ENCODE peak calls at places on chromosomes 5 and 9, in four cellular contexts. U is HL-60; V is activated CD8-positive, alpha-beta memory T cell treated with anti-CD3 and anti-CD28 coated beads for 48 hours; N is heart right ventricle. W is an unnamed sample.

GRCh38 chr5:6108540-6108848 is 269.9 kb downstream of the MED10 start:
- DNase-seq in U (no peak), N (no peak), V (no peak), W (no peak)

GRCh38 chr5:158135682-158136176 is 276.8 kb upstream of the CLINT1 start:
- DNase-seq in N (no peak), V (no peak), U (no peak), W (peak; percentile 57)

GRCh38 chr5:128469924-128470323 is 68.1 kb downstream of the FBN2 start:
- DNase-seq in N (no peak), U (no peak), V (no peak), W (peak; percentile 31)

GRCh38 chr5:146249801-146250200 is 46.4 kb downstream of the RBM27 start:
- DNase-seq in U (no peak), V (no peak), N (no peak), W (no peak)

GRCh38 chr9:96156151-96156550 is 145.8 kb downstream of the HSD17B3 start:
- DNase-seq in V (no peak), U (no peak), N (no peak), W (peak; percentile 88)

GRCh38 chr9:23088932-23089364 is 642.3 kb downstream of the DMRTA1 start:
- DNase-seq in U (no peak), V (no peak), N (no peak), W (no peak)

GRCh38 chr9:7944521-7945022 is 145.0 kb upstream of the DMAC1 start:
- DNase-seq in N (no peak), U (no peak), V (no peak), W (no peak)

GRCh38 chr5:1011226-1011631 is 2.6 kb downstream of the NKD2 start:
- DNase-seq in N (no peak), V (no peak), U (no peak), W (no peak)

GRCh38 chr9:114178756-114179450 is 23.6 kb downstream of the COL27A1 start:
- DNase-seq in U (no peak), N (peak; percentile 66), V (no peak), W (peak; percentile 10)

GRCh38 chr9:70601000-70601929 is 186.8 kb upstream of the KLF9 start:
- DNase-seq in V (no peak), U (no peak), N (peak; percentile 92), W (peak; percentile 100)

GRCh38 chr9:93531374-93531773 is 45.0 kb upstream of the PHF2 start:
- DNase-seq in V (no peak), N (no peak), U (no peak), W (peak; percentile 22)

GRCh38 chr5:53476531-53477480 is 3.6 kb upstream of the FST start:
- DNase-seq in U (no peak), N (no peak), V (no peak), W (no peak)

GRCh38 chr5:132067941-132068808 is 5.4 kb upstream of the CSF2 start:
- DNase-seq in N (no peak), U (no peak), V (no peak), W (no peak)

GRCh38 chr5:143244000-143244736 is 159.3 kb downstream of the NR3C1 start:
- DNase-seq in U (no peak), V (no peak), N (peak; percentile 55), W (peak; percentile 98)

GRCh38 chr9:18124760-18125159 is 349.2 kb upstream of the ADAMTSL1 start:
- DNase-seq in N (no peak), U (no peak), V (no peak), W (no peak)

GRCh38 chr9:106930477-106930876 is 67.5 kb downstream of the ZNF462 start:
- DNase-seq in U (no peak), V (no peak), N (no peak), W (no peak)

GRCh38 chr5:141199359-141200235 is at the start of gene PCDHB11:
- DNase-seq in U (no peak), V (no peak), N (no peak), W (no peak)

GRCh38 chr9:130183133-130183762 is 11.0 kb downstream of the NCS1 start:
- DNase-seq in U (no peak), V (no peak), N (no peak), W (peak; percentile 42)

GRCh38 chr9:81032030-81032572 is 657.2 kb downstream of the TLE1 start:
- DNase-seq in N (peak; percentile 13), U (no peak), V (no peak), W (peak; percentile 92)

GRCh38 chr9:97237951-97238851 is 69.3 kb upstream of the CCDC180 start:
- DNase-seq in N (peak; percentile 82), V (peak; percentile 55), U (peak; percentile 90), W (peak; percentile 82)

GRCh38 chr9:77649109-77649812 is 1.1 kb upstream of the GNA14 start:
- DNase-seq in N (no peak), U (peak; percentile 83), V (no peak), W (peak; percentile 48)

GRCh38 chr9:70053864-70054263 is 10.2 kb downstream of the MAMDC2 start:
- DNase-seq in V (no peak), U (no peak), N (no peak), W (no peak)

GRCh38 chr9:115850548-115851304 is 302.9 kb upstream of the PAPPA start:
- DNase-seq in U (no peak), V (no peak), N (no peak), W (peak; percentile 94)

GRCh38 chr9:110389148-110389783 is 51.6 kb upstream of the TXNDC8 start:
- DNase-seq in U (no peak), N (no peak), V (no peak), W (no peak)

GRCh38 chr5:73592546-73592945 is 27.0 kb downstream of the UTP15 start:
- DNase-seq in V (no peak), U (no peak), N (no peak), W (peak; percentile 57)

GRCh38 chr5:83376461-83376860 is 95.1 kb upstream of the VCAN start:
- DNase-seq in V (no peak), U (no peak), N (no peak), W (peak; percentile 76)

GRCh38 chr9:132068604-132069003 is 11.1 kb downstream of the MED27 start:
- DNase-seq in V (no peak), U (no peak), N (no peak), W (no peak)

GRCh38 chr9:98990181-98990870 is 46.6 kb downstream of the COL15A1 start:
- DNase-seq in V (no peak), N (no peak), U (no peak), W (no peak)

GRCh38 chr5:98905857-98906688 is 22.7 kb downstream of the CHD1 start:
- DNase-seq in N (no peak), U (no peak), V (no peak), W (peak; percentile 70)

GRCh38 chr5:145521523-145521922 is 313.6 kb downstream of the PRELID2 start:
- DNase-seq in U (no peak), V (no peak), N (no peak), W (no peak)

GRCh38 chr9:123657921-123658320 is 272.0 kb downstream of the DENND1A start:
- DNase-seq in N (no peak), U (no peak), V (no peak), W (no peak)

W was measured in fibroblast of mammary gland.